ENCODE peak calls at places on chromosome 14, in eight cellular contexts. J is CD8-positive, alpha-beta T cell; Q is T-helper 2 cell; M is aorta; I is posterior cingulate gyrus; G is globus pallidus; K is NCI-H2081; F is renal cortical epithelial cell. B is an unnamed sample.

GRCh38 chr14:96391293-96392118 is 422 bp upstream of the AK7 start:
- DNase-seq in K (peak; percentile 97), I (peak; percentile 93), J (peak; percentile 99), G (peak; percentile 96), F (peak; percentile 73), Q (peak; percentile 99), M (peak; percentile 98), B (peak; percentile 99)

GRCh38 chr14:74579447-74580274 is 32.4 kb downstream of the LTBP2 start:
- DNase-seq in F (peak; percentile 93), Q (no peak), K (no peak), J (no peak), I (no peak), G (no peak), M (peak; percentile 37), B (no peak)

GRCh38 chr14:31926123-31926522 is 151.0 kb upstream of the ARHGAP5 start:
- DNase-seq in G (peak; percentile 24), F (peak; percentile 67), M (no peak), Q (no peak), I (no peak), K (peak; percentile 42), J (no peak), B (no peak)

GRCh38 chr14:93729993-93730392 is 58.3 kb downstream of the PRIMA1 start:
- DNase-seq in I (peak; percentile 67), F (no peak), G (peak; percentile 76), K (no peak), Q (no peak), J (no peak), M (peak; percentile 18), B (no peak)

GRCh38 chr14:68460541-68460940 is 332.3 kb downstream of the ZFP36L1 start:
- DNase-seq in F (no peak), K (no peak), I (no peak), J (no peak), Q (no peak), G (peak; percentile 23), M (peak; percentile 78), B (no peak)

GRCh38 chr14:21268612-21269251 is 510 bp downstream of the HNRNPC start:
- DNase-seq in M (no peak), Q (no peak), J (peak; percentile 26), G (peak; percentile 53), F (peak; percentile 58), I (no peak), K (peak; percentile 65), B (peak; percentile 52)

GRCh38 chr14:33617154-33617553 is 333.7 kb downstream of the EGLN3 start:
- DNase-seq in J (no peak), I (no peak), K (no peak), F (peak; percentile 94), M (no peak), Q (no peak), G (no peak), B (no peak)

GRCh38 chr14:67221248-67221981 is 19.8 kb upstream of the PALS1 start:
- DNase-seq in I (no peak), M (no peak), Q (no peak), G (no peak), K (no peak), F (peak; percentile 69), J (no peak), B (no peak)

GRCh38 chr14:55107766-55108554 is 21.1 kb upstream of the LGALS3 start:
- DNase-seq in F (peak; percentile 95), G (no peak), J (peak; percentile 30), I (no peak), K (no peak), M (peak; percentile 95), Q (no peak), B (no peak)

GRCh38 chr14:77212933-77213656 is 31.5 kb downstream of the TMEM63C start:
- DNase-seq in K (peak; percentile 53), Q (no peak), G (no peak), I (peak; percentile 31), F (peak; percentile 21), J (peak; percentile 11), M (no peak), B (no peak)